ENCODE peak calls at places on chromosomes 6 and 20, in six cellular contexts. K is AG09309, C is HepG2, L is prostate gland, H is astrocyte of the cerebellum, V is left ventricle myocardium inferior. E is an unnamed sample.

GRCh38 chr6:73878403-73878802 is 182.4 kb downstream of the CD109 start:
- DNase-seq in K (no peak), C (no peak), L (no peak), H (no peak), V (no peak), E (no peak)

GRCh38 chr6:168073937-168074730 is 4.9 kb downstream of the FRMD1 start:
- DNase-seq in K (no peak), C (no peak), L (no peak), H (no peak), V (no peak), E (no peak)

GRCh38 chr20:64112691-64113443 is 5.5 kb upstream of the NPBWR2 start:
- DNase-seq in K (no peak), C (no peak), L (no peak), H (no peak), V (peak; percentile 4), E (no peak)

GRCh38 chr6:106249658-106250057 is 75.9 kb downstream of the ATG5 start:
- DNase-seq in K (no peak), C (no peak), L (no peak), H (no peak), V (no peak), E (no peak)

GRCh38 chr6:48449002-48449401 is 338.0 kb upstream of the PTCHD4 start:
- DNase-seq in K (no peak), C (no peak), L (no peak), H (peak; percentile 12), V (no peak), E (no peak)

GRCh38 chr6:84220809-84221409 is 6.5 kb downstream of the CEP162 start:
- DNase-seq in K (no peak), C (no peak), L (no peak), H (peak; percentile 27), V (no peak), E (no peak)

GRCh38 chr6:7769702-7770101 is 43.8 kb downstream of the BMP6 start:
- DNase-seq in K (no peak), C (no peak), L (no peak), H (no peak), V (no peak), E (no peak)

GRCh38 chr6:26309731-26310142 is 55.3 kb upstream of the BTN3A2 start:
- DNase-seq in K (no peak), C (peak; percentile 76), L (no peak), H (no peak), V (no peak), E (no peak)

GRCh38 chr6:20907486-20908071 is 373.3 kb downstream of the CDKAL1 start:
- DNase-seq in K (no peak), C (no peak), L (no peak), H (no peak), V (no peak), E (no peak)

GRCh38 chr6:108559884-108560462 is 744 bp upstream of the FOXO3 start:
- DNase-seq in K (no peak), C (peak; percentile 39), L (peak; percentile 70), H (peak; percentile 63), V (no peak), E (no peak)

GRCh38 chr20:11822116-11822794 is 95.4 kb upstream of the BTBD3 start:
- DNase-seq in K (no peak), C (no peak), L (no peak), H (no peak), V (no peak), E (no peak)

GRCh38 chr6:168529214-168529613 is 88.2 kb downstream of the SMOC2 start:
- DNase-seq in K (no peak), C (no peak), L (no peak), H (no peak), V (no peak), E (no peak)

GRCh38 chr6:21022343-21023107 is 488.3 kb downstream of the CDKAL1 start:
- DNase-seq in K (no peak), C (peak; percentile 87), L (peak; percentile 30), H (peak; percentile 90), V (no peak), E (no peak)

GRCh38 chr20:57696401-57696961 is 13.3 kb downstream of the PMEPA1 start:
- DNase-seq in K (no peak), C (no peak), L (no peak), H (no peak), V (no peak), E (no peak)

GRCh38 chr20:25346349-25346748 is 44.3 kb downstream of the ABHD12 start:
- DNase-seq in K (no peak), C (no peak), L (no peak), H (no peak), V (no peak), E (no peak)

GRCh38 chr6:107418118-107418517 is 41.2 kb downstream of the PDSS2 start:
- DNase-seq in K (no peak), C (peak; percentile 11), L (no peak), H (no peak), V (no peak), E (no peak)

GRCh38 chr6:2542858-2543218 is 207.9 kb downstream of the MYLK4 start:
- DNase-seq in K (peak; percentile 55), C (peak; percentile 77), L (no peak), H (peak; percentile 81), V (no peak), E (no peak)

GRCh38 chr6:137851669-137852068 is 15.4 kb upstream of the TNFAIP3 start:
- DNase-seq in K (no peak), C (no peak), L (no peak), H (no peak), V (no peak), E (no peak)

GRCh38 chr6:168120390-168121307 is 41.6 kb upstream of the FRMD1 start:
- DNase-seq in K (no peak), C (no peak), L (peak; percentile 1), H (no peak), V (no peak), E (no peak)

DNA sequence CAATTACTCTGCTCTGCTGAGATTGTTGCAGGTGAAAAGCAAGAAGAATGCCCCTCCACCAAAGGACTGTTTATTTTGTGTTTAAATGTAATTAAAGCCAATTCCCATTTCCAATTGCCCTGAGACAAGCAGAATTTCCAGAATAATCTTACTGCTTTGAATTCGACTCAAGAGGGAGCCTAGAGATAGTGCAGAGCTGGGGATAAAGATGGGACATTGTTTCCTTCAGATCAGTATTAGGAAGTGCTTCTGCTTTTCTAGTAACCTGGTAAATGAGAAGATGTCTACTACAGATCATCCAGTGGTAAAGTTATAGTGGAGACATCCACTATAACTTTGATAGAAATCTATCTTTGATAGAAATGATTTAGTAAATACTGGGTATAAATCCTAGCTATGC is 326.9 kb downstream of the UBE3D start:
- DNase-seq in K (no peak), C (no peak), L (no peak), H (no peak), V (no peak), E (no peak)
- TF ChIP-seq CTCF in K (no peak), C (no peak), L (no peak), H (no peak), V (no peak), E (no peak)

DNA sequence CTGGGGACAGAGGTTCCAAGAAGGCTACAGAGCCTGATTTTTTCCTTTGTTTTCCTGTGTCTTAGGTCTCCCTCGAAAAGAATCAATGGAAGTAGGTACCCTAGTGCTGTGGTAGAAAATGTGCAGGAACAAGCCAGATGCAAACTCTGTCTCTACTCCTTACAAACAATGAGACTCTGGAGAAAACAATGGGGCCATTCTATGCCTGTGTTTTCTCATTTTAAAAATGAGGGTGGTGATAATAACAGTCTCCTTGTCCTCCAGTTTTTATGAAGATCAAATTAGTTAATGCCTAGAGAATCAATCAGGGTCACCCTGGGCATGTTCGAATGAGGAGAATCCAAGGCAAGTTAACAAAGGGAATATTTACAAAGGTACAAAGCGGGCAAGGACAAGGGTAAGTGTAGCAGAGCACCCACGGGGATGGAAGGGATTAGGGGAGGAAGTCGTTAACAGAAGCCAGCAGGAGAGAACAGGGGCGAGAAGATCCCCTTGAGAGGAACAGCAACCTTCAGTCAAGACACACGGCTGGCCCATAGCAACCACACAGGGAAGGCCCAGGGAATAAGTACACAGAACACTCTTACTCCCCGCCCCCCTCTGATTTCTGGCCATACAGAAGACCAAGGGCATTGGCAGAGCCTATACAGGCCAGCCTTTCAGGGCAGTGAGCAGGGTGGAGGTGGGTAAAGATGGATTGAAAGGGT is 342.8 kb downstream of the PTPRT start:
- DNase-seq in K (no peak), C (no peak), L (no peak), H (no peak), V (no peak), E (no peak)
- TF ChIP-seq CTCF in K (no peak), C (no peak), L (no peak), H (no peak), V (no peak), E (no peak)

GRCh38 chr20:56247954-56248782 is at the start of gene MC3R:
- DNase-seq in K (peak; percentile 14), C (peak; percentile 68), L (peak; percentile 61), H (no peak), V (no peak), E (no peak)

GRCh38 chr20:56245761-56246160 is 2.8 kb upstream of the MC3R start:
- DNase-seq in K (no peak), C (no peak), L (no peak), H (no peak), V (no peak), E (no peak)

GRCh38 chr20:56244259-56244658 is 4.3 kb upstream of the MC3R start:
- DNase-seq in K (no peak), C (no peak), L (no peak), H (no peak), V (no peak), E (no peak)

GRCh38 chr20:56249244-56249955 is 868 bp downstream of the MC3R start:
- DNase-seq in K (no peak), C (peak; percentile 49), L (peak; percentile 12), H (no peak), V (no peak), E (no peak)
- TF ChIP-seq CTCF in K (peak; percentile 45), C (peak; percentile 96), L (peak; percentile 18), H (peak; percentile 25), V (peak; percentile 44), E (no peak)

GRCh38 chr6:63352587-63353281 is 33.0 kb upstream of the LGSN start:
- DNase-seq in K (no peak), C (peak; percentile 80), L (no peak), H (peak; percentile 16), V (no peak), E (no peak)
- TF ChIP-seq CTCF in K (peak; percentile 56), C (peak; percentile 97), L (peak; percentile 53), H (peak; percentile 71), V (peak; percentile 69), E (no peak)

DNA sequence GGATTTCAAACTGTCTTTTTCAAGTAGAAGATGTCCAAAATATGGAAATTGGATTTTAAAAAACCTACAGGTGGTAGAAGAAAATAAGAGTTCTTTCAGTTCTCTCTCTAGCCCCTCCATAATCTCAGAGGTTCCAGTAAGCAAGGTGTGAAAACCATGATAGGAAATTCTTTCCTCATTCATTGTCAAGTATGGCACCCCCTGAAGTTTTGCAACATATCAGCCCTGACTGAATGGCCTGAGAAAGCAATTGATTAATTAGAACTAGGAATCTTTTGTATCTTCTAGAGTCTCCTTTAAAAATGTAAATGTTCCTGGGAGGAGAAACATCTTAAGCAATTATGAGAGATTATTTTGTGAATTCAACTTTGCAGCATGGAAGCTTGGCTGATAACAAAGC is 198.7 kb upstream of the STXBP5 start:
- DNase-seq in K (no peak), C (no peak), L (no peak), H (no peak), V (no peak), E (no peak)
- TF ChIP-seq CTCF in K (no peak), C (no peak), L (no peak), H (no peak), V (no peak), E (no peak)